ENCODE peak calls at places on chromosomes 11 and 22, in seven cellular contexts. R is fibroblast of mammary gland; T is activated CD4-positive, alpha-beta T cell treated with anti-CD3 and anti-CD28 coated beads, Interleukin-2, amount 10 ng/mL, durations not matched to agents 7 days and 5 days; H is GOT3; N is hypothalamus; E is DMS 273 treated with DMSO at 0.1 percent for 48 hours; C is activated T-helper 1 cell treated with anti-CD3 and anti-CD28 coated beads, Interleukin-2, amount 50 U/mL, for 16 hours. B is an unnamed sample.

GRCh38 chr22:18156878-18157713 is 7.1 kb downstream of the USP18 start:
- DNase-seq in H (peak; percentile 82), T (peak; percentile 40), E (peak; percentile 55), N (peak; percentile 43), R (peak; percentile 97), C (no peak), B (peak; percentile 60)

GRCh38 chr22:37806409-37807338 is 1.1 kb upstream of the GCAT start:
- DNase-seq in H (no peak), N (no peak), C (no peak), R (peak; percentile 57), E (no peak), T (no peak), B (peak; percentile 67)

GRCh38 chr11:120883404-120884135 is 140.3 kb upstream of the TBCEL start:
- DNase-seq in T (no peak), E (no peak), R (peak; percentile 62), N (no peak), C (no peak), H (no peak), B (no peak)

GRCh38 chr11:820655-821512 is 2.2 kb downstream of the PNPLA2 start:
- DNase-seq in C (no peak), N (no peak), E (no peak), T (no peak), H (no peak), R (peak; percentile 68), B (no peak)

GRCh38 chr11:23021287-23021863 is 161.1 kb upstream of the CCDC179 start:
- DNase-seq in N (no peak), T (no peak), E (no peak), H (no peak), C (no peak), R (peak; percentile 30), B (peak; percentile 24)

GRCh38 chr11:1153105-1153950 is 4.4 kb upstream of the MUC5AC start:
- DNase-seq in N (no peak), R (no peak), H (no peak), T (no peak), C (no peak), E (no peak), B (no peak)

GRCh38 chr11:400241-400729 is 6.3 kb downstream of the PKP3 start:
- DNase-seq in E (no peak), C (no peak), T (no peak), H (no peak), N (no peak), R (no peak), B (no peak)

GRCh38 chr22:17906978-17907730 is 117.2 kb downstream of the MICAL3 start:
- DNase-seq in R (no peak), E (no peak), C (no peak), T (no peak), N (no peak), H (no peak), B (no peak)

GRCh38 chr11:21556936-21557335 is 635.9 kb upstream of the ANO5 start:
- DNase-seq in C (no peak), H (no peak), T (no peak), R (no peak), N (no peak), E (no peak), B (no peak)

GRCh38 chr11:65643971-65644370 is 6.1 kb downstream of the SIPA1 start:
- DNase-seq in C (no peak), N (no peak), E (no peak), T (peak; percentile 34), R (no peak), H (no peak), B (no peak)

GRCh38 chr11:70952171-70952570 is 300.2 kb downstream of the SHANK2 start:
- DNase-seq in R (no peak), H (no peak), N (no peak), E (no peak), T (no peak), C (no peak), B (no peak)

GRCh38 chr11:69352715-69353325 is 58.9 kb downstream of the MYEOV start:
- DNase-seq in T (no peak), H (peak; percentile 19), N (no peak), E (peak; percentile 42), R (peak; percentile 98), C (no peak), B (no peak)

GRCh38 chr22:23084453-23085350 is 14.4 kb downstream of the GNAZ start:
- DNase-seq in H (no peak), R (no peak), E (no peak), N (no peak), T (no peak), C (no peak), B (no peak)

GRCh38 chr11:75743711-75744563 is 24.6 kb upstream of the DGAT2 start:
- DNase-seq in H (no peak), R (no peak), N (no peak), C (no peak), E (no peak), T (no peak), B (no peak)

GRCh38 chr11:19241260-19242183 is 777 bp upstream of the E2F8 start:
- DNase-seq in E (no peak), C (no peak), H (peak; percentile 3), R (no peak), T (peak; percentile 73), N (no peak), B (peak; percentile 82)

GRCh38 chr11:61700720-61701119 is 20.5 kb downstream of the DAGLA start:
- DNase-seq in T (no peak), C (no peak), N (no peak), H (no peak), E (no peak), R (no peak), B (no peak)

GRCh38 chr11:28461338-28461737 is 353.1 kb downstream of the METTL15 start:
- DNase-seq in T (no peak), N (no peak), E (no peak), R (peak; percentile 63), C (no peak), H (no peak), B (no peak)

GRCh38 chr22:21032037-21032842 is at the start of gene SLC7A4:
- DNase-seq in H (no peak), R (no peak), T (no peak), E (no peak), N (no peak), C (no peak), B (no peak)

GRCh38 chr11:27158763-27159679 is 118.4 kb downstream of the BBOX1 start:
- DNase-seq in T (peak; percentile 7), H (no peak), R (peak; percentile 87), E (peak; percentile 10), N (no peak), C (no peak), B (peak; percentile 8)

GRCh38 chr11:47324520-47324919 is 28.0 kb downstream of the MYBPC3 start:
- DNase-seq in T (no peak), N (no peak), H (no peak), R (no peak), C (no peak), E (no peak), B (no peak)

GRCh38 chr22:31162015-31162765 is 2.2 kb downstream of the RNF185 start:
- DNase-seq in R (no peak), T (no peak), C (no peak), E (no peak), N (no peak), H (no peak), B (no peak)

GRCh38 chr11:65047581-65048422 is 6.8 kb downstream of the SAC3D1 start:
- DNase-seq in N (no peak), R (no peak), T (peak; percentile 20), H (no peak), E (no peak), C (no peak), B (no peak)

GRCh38 chr11:88480217-88480616 is 142.7 kb upstream of the CTSC start:
- DNase-seq in C (no peak), T (no peak), R (peak; percentile 92), E (no peak), H (peak; percentile 3), N (no peak), B (no peak)

GRCh38 chr22:20276468-20276867 is 8.3 kb upstream of the RTN4R start:
- DNase-seq in C (no peak), N (no peak), T (no peak), R (no peak), E (no peak), H (no peak), B (no peak)

GRCh38 chr22:20457506-20458240 is 20.0 kb upstream of the SCARF2 start:
- DNase-seq in R (no peak), H (no peak), T (no peak), N (no peak), C (no peak), E (no peak), B (no peak)

GRCh38 chr11:100515087-100515486 is 172.0 kb upstream of the ARHGAP42 start:
- DNase-seq in R (no peak), N (no peak), T (no peak), E (no peak), H (no peak), C (no peak), B (no peak)

B was measured in DND-41.